ENCODE peak calls at places on chromosomes 16 and 17, in six cellular contexts. K, O, E, M, Q and A are unnamed samples.

GRCh38 chr17:29585080-29585751 is 4.2 kb downstream of the GIT1 start:
- DNase-seq in O (no peak), E (no peak), M (peak; percentile 29), K (no peak), Q (peak; percentile 72), A (no peak)

GRCh38 chr16:19840524-19841110 is 44.0 kb downstream of the GPRC5B start:
- DNase-seq in K (no peak), O (no peak), E (no peak), Q (no peak), M (no peak), A (no peak)

GRCh38 chr16:80518436-80518835 is 22.4 kb upstream of the DYNLRB2 start:
- DNase-seq in K (no peak), E (no peak), Q (no peak), M (no peak), O (no peak), A (peak; percentile 8)

GRCh38 chr16:69485361-69485760 is 60.9 kb downstream of the CYB5B start:
- DNase-seq in Q (no peak), M (no peak), E (no peak), O (no peak), K (no peak), A (no peak)

GRCh38 chr16:13391337-13391736 is 489.9 kb downstream of the SHISA9 start:
- DNase-seq in M (no peak), O (no peak), K (no peak), Q (no peak), E (no peak), A (no peak)

GRCh38 chr17:68602267-68602644 is 1.1 kb upstream of the FAM20A start:
- DNase-seq in M (no peak), E (no peak), K (no peak), O (no peak), Q (no peak), A (no peak)

GRCh38 chr17:48873696-48874443 is 18.7 kb upstream of the ATP5MC1 start:
- DNase-seq in K (no peak), O (no peak), Q (no peak), E (no peak), M (no peak), A (no peak)

GRCh38 chr17:40071720-40072480 is 9.1 kb downstream of the THRA start:
- DNase-seq in K (peak; percentile 85), E (peak; percentile 64), Q (peak; percentile 51), O (peak; percentile 92), M (no peak), A (no peak)

GRCh38 chr17:42617956-42618431 is 8.5 kb downstream of the TUBG1 start:
- DNase-seq in E (no peak), K (no peak), M (no peak), Q (no peak), O (no peak), A (no peak)

GRCh38 chr17:56819431-56820145 is 14.1 kb downstream of the C17orf67 start:
- DNase-seq in K (peak; percentile 62), M (peak; percentile 70), O (peak; percentile 77), E (peak; percentile 82), Q (peak; percentile 98), A (peak; percentile 66)